ENCODE peak calls at places on chromosomes 5 and 9, in nine cellular contexts. L is nephron progenitor cell, U is endothelial cell, P is AG10803, G is osteocyte, T is sigmoid colon, M is GM13976, N is cardiac muscle cell, Q is A673. C is an unnamed sample.

GRCh38 chr5:139635606-139636206 is 12.4 kb upstream of the CXXC5 start:
- DNase-seq in L (no peak), U (peak; percentile 42), P (peak; percentile 98), G (peak; percentile 89), T (peak; percentile 92), M (no peak), N (peak; percentile 87), Q (peak; percentile 78), C (peak; percentile 59)

GRCh38 chr5:55850839-55851674 is at the start of gene IL31RA:
- DNase-seq in L (no peak), U (no peak), P (peak; percentile 75), G (no peak), T (no peak), M (no peak), N (no peak), Q (peak; percentile 29), C (no peak)

GRCh38 chr9:93098236-93098946 is 2.4 kb downstream of the CARD19 start:
- DNase-seq in L (no peak), U (no peak), P (peak; percentile 98), G (peak; percentile 94), T (peak; percentile 97), M (no peak), N (no peak), Q (peak; percentile 48), C (peak; percentile 19)

GRCh38 chr5:75040973-75041372 is 11.4 kb downstream of the GCNT4 start:
- DNase-seq in L (no peak), U (no peak), P (peak; percentile 84), G (no peak), T (no peak), M (no peak), N (no peak), Q (no peak), C (no peak)

GRCh38 chr9:5140151-5140550 is 45.3 kb downstream of the INSL6 start:
- DNase-seq in L (no peak), U (no peak), P (no peak), G (no peak), T (no peak), M (no peak), N (no peak), Q (no peak), C (no peak)

GRCh38 chr5:10583663-10584572 is 20.0 kb downstream of the ANKRD33B start:
- DNase-seq in L (no peak), U (no peak), P (no peak), G (peak; percentile 53), T (no peak), M (no peak), N (no peak), Q (peak; percentile 25), C (no peak)

GRCh38 chr9:37374892-37375291 is 47.6 kb upstream of the GRHPR start:
- DNase-seq in L (no peak), U (no peak), P (no peak), G (no peak), T (no peak), M (peak; percentile 77), N (no peak), Q (no peak), C (no peak)

GRCh38 chr5:9698125-9698848 is 68.1 kb upstream of the TAS2R1 start:
- DNase-seq in L (no peak), U (no peak), P (peak; percentile 94), G (no peak), T (no peak), M (no peak), N (no peak), Q (no peak), C (no peak)

GRCh38 chr5:117245130-117245529 is 670.5 kb upstream of the SEMA6A start:
- DNase-seq in L (no peak), U (no peak), P (no peak), G (no peak), T (no peak), M (no peak), N (no peak), Q (no peak), C (no peak)

GRCh38 chr5:31328031-31328430 is 134.5 kb downstream of the CDH6 start:
- DNase-seq in L (no peak), U (no peak), P (no peak), G (no peak), T (no peak), M (no peak), N (no peak), Q (no peak), C (no peak)

GRCh38 chr5:5490774-5491347 is 68.4 kb downstream of the ICE1 start:
- DNase-seq in L (no peak), U (no peak), P (no peak), G (no peak), T (no peak), M (no peak), N (no peak), Q (no peak), C (no peak)

GRCh38 chr5:74766348-74766886 is 500 bp downstream of the GFM2 start:
- DNase-seq in L (no peak), U (no peak), P (peak; percentile 58), G (no peak), T (no peak), M (peak; percentile 77), N (peak; percentile 20), Q (peak; percentile 63), C (no peak)

GRCh38 chr9:78567693-78568092 is 270.8 kb downstream of the PSAT1 start:
- DNase-seq in L (no peak), U (no peak), P (no peak), G (no peak), T (no peak), M (no peak), N (no peak), Q (no peak), C (no peak)
- TF ChIP-seq CTCF in L (no peak), U (no peak), P (no peak), G (no peak), T (no peak), M (no peak), N (no peak), Q (no peak), C (no peak)

GRCh38 chr5:2206244-2207108 is 323.8 kb upstream of the IRX4 start:
- DNase-seq in L (no peak), U (no peak), P (no peak), G (peak; percentile 75), T (no peak), M (no peak), N (peak; percentile 33), Q (no peak), C (no peak)

GRCh38 chr5:2205596-2205995 is 322.9 kb upstream of the IRX4 start:
- DNase-seq in L (no peak), U (no peak), P (no peak), G (peak; percentile 63), T (no peak), M (no peak), N (no peak), Q (no peak), C (no peak)

GRCh38 chr5:2207109-2207399 is 324.3 kb upstream of the IRX4 start:
- DNase-seq in L (no peak), U (no peak), P (no peak), G (no peak), T (no peak), M (no peak), N (no peak), Q (no peak), C (no peak)

GRCh38 chr5:2207416-2207950 is 324.8 kb upstream of the IRX4 start:
- DNase-seq in L (no peak), U (no peak), P (no peak), G (peak; percentile 73), T (no peak), M (no peak), N (no peak), Q (no peak), C (no peak)

DNA sequence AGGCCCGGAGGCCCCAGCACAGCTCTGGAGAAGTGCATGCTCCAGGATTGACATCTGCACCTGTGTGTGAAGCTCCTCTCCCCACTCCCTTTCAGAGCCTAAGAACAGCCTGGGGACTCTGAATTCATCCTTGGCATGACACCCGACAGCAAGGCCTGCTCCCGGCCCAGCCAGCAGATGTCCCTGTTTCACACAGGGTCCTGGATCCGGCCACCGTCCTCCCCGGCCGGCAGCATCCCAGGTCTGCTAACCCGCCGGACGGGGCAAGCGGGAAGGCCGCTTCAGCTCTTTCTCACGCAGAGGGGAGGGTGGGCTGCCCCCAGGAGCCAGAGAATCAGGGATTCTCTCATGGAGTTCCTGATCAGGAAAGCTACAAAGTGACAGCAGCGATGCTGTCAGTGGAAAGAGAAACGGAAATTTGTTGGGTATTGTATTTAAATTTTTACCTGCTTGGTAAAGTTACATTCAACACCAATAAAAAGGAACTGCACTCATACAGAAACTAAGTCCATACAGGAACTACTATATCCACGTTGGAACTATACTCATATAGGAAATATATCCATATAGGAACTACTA is 325.3 kb upstream of the IRX4 start:
- DNase-seq in L (peak; percentile 73), U (peak; percentile 70), P (peak; percentile 4), G (peak; percentile 82), T (no peak), M (no peak), N (peak; percentile 74), Q (no peak), C (peak; percentile 85)
- TF ChIP-seq CTCF in L (peak; percentile 58), U (no peak), P (peak; percentile 28), G (peak; percentile 38), T (no peak), M (no peak), N (no peak), Q (no peak), C (no peak)

GRCh38 chr9:1709347-1709746 is 305.8 kb upstream of the SMARCA2 start:
- DNase-seq in L (no peak), U (no peak), P (peak; percentile 39), G (no peak), T (no peak), M (peak; percentile 23), N (no peak), Q (peak; percentile 33), C (no peak)
- TF ChIP-seq CTCF in L (no peak), U (peak; percentile 45), P (peak; percentile 49), G (no peak), T (no peak), M (no peak), N (no peak), Q (peak; percentile 61), C (no peak)

GRCh38 chr5:127351418-127351817 is 60.8 kb downstream of the MEGF10 start:
- DNase-seq in L (no peak), U (no peak), P (peak; percentile 5), G (no peak), T (no peak), M (no peak), N (no peak), Q (peak; percentile 35), C (no peak)
- TF ChIP-seq CTCF in L (no peak), U (no peak), P (no peak), G (no peak), T (no peak), M (no peak), N (no peak), Q (no peak), C (no peak)

GRCh38 chr5:115330868-115331267 is 34.4 kb upstream of the CCDC112 start:
- DNase-seq in L (no peak), U (no peak), P (no peak), G (no peak), T (no peak), M (no peak), N (no peak), Q (no peak), C (no peak)
- TF ChIP-seq CTCF in L (no peak), U (no peak), P (no peak), G (no peak), T (no peak), M (no peak), N (no peak), Q (no peak), C (no peak)

GRCh38 chr5:95960802-95961616 is 642 bp downstream of the ELL2 start:
- DNase-seq in L (peak; percentile 79), U (peak; percentile 92), P (peak; percentile 82), G (peak; percentile 96), T (peak; percentile 89), M (peak; percentile 83), N (peak; percentile 88), Q (peak; percentile 77), C (peak; percentile 89)
- TF ChIP-seq CTCF in L (peak; percentile 45), U (peak; percentile 85), P (peak; percentile 47), G (peak; percentile 93), T (peak; percentile 57), M (peak; percentile 94), N (peak; percentile 61), Q (peak; percentile 55), C (peak; percentile 74)